ENCODE peak calls at places on chromosome 11, in four cellular contexts. I is mesendoderm, D is IMR-90, F is neuronal stem cell. H is an unnamed sample.

GRCh38 chr11:20066013-20066782 is 94.1 kb downstream of the DBX1 start:
- DNase-seq in I (no peak), D (no peak), F (no peak), H (no peak)

GRCh38 chr11:120061761-120062560 is 76.0 kb downstream of the TRIM29 start:
- DNase-seq in I (peak; percentile 73), D (no peak), F (peak; percentile 78), H (peak; percentile 74)

GRCh38 chr11:32148824-32149223 is 58.0 kb downstream of the RCN1 start:
- DNase-seq in I (no peak), D (no peak), F (no peak), H (no peak)

GRCh38 chr11:88042238-88043032 is 132.8 kb downstream of the RAB38 start:
- DNase-seq in I (peak; percentile 90), D (no peak), F (no peak), H (no peak)

GRCh38 chr11:19076744-19077589 is 16.4 kb upstream of the MRGPRX2 start:
- DNase-seq in I (peak; percentile 51), D (peak; percentile 19), F (peak; percentile 59), H (peak; percentile 71)

GRCh38 chr11:129937592-129938238 is 42.3 kb upstream of the NFRKB start:
- DNase-seq in I (peak; percentile 55), D (no peak), F (no peak), H (no peak)

GRCh38 chr11:60700689-60701508 is 1.5 kb downstream of the MS4A8 start:
- DNase-seq in I (peak; percentile 79), D (no peak), F (peak; percentile 48), H (peak; percentile 62)

GRCh38 chr11:27698872-27699241 is 1.4 kb downstream of the BDNF start:
- DNase-seq in I (peak; percentile 94), D (peak; percentile 92), F (peak; percentile 92), H (peak; percentile 95)

GRCh38 chr11:114832532-114833125 is 154.3 kb downstream of the NXPE2 start:
- DNase-seq in I (no peak), D (no peak), F (no peak), H (no peak)

GRCh38 chr11:95450547-95451123 is 219.6 kb upstream of the SESN3 start:
- DNase-seq in I (peak; percentile 29), D (peak; percentile 31), F (no peak), H (no peak)

GRCh38 chr11:47104337-47104950 is 72.2 kb downstream of the ARFGAP2 start:
- DNase-seq in I (peak; percentile 88), D (peak; percentile 40), F (peak; percentile 26), H (peak; percentile 59)

GRCh38 chr11:64086263-64086938 is 50.7 kb downstream of the FLRT1 start:
- DNase-seq in I (no peak), D (peak; percentile 14), F (no peak), H (no peak)

GRCh38 chr11:106463154-106463553 is 385.7 kb downstream of the AASDHPPT start:
- DNase-seq in I (peak; percentile 80), D (no peak), F (no peak), H (no peak)

GRCh38 chr11:86548278-86548917 is 124.0 kb downstream of the ME3 start:
- DNase-seq in I (no peak), D (peak; percentile 80), F (no peak), H (no peak)

GRCh38 chr11:119676461-119677020 is 52.5 kb downstream of the NECTIN1 start:
- DNase-seq in I (no peak), D (peak; percentile 57), F (no peak), H (no peak)

GRCh38 chr11:70538641-70539359 is 140.5 kb downstream of the CTTN start:
- DNase-seq in I (no peak), D (no peak), F (no peak), H (peak; percentile 20)

GRCh38 chr11:95339554-95339953 is 108.6 kb upstream of the SESN3 start:
- DNase-seq in I (no peak), D (no peak), F (no peak), H (no peak)

GRCh38 chr11:43736502-43737193 is 56.1 kb downstream of the HSD17B12 start:
- DNase-seq in I (no peak), D (peak; percentile 87), F (no peak), H (no peak)

GRCh38 chr11:122642472-122642922 is 13.0 kb upstream of the UBASH3B start:
- DNase-seq in I (peak; percentile 38), D (peak; percentile 95), F (no peak), H (no peak)

GRCh38 chr11:78292109-78292803 is 103.5 kb downstream of the USP35 start:
- DNase-seq in I (no peak), D (no peak), F (no peak), H (no peak)

GRCh38 chr11:99268895-99269294 is 248.1 kb downstream of the CNTN5 start:
- DNase-seq in I (no peak), D (no peak), F (no peak), H (no peak)

GRCh38 chr11:36097219-36097650 is 153.4 kb downstream of the LDLRAD3 start:
- DNase-seq in I (peak; percentile 39), D (no peak), F (no peak), H (no peak)

GRCh38 chr11:26580929-26581328 is 8.9 kb upstream of the MUC15 start:
- DNase-seq in I (no peak), D (no peak), F (no peak), H (no peak)

GRCh38 chr11:132453411-132453810 is 1078.9 kb downstream of the OPCML start:
- DNase-seq in I (no peak), D (no peak), F (no peak), H (no peak)

GRCh38 chr11:48141475-48142100 is 75.0 kb upstream of the OR4B1 start:
- DNase-seq in I (no peak), D (no peak), F (no peak), H (no peak)

GRCh38 chr11:35946766-35947165 is 2.9 kb downstream of the LDLRAD3 start:
- DNase-seq in I (peak; percentile 80), D (no peak), F (no peak), H (no peak)

GRCh38 chr11:29978549-29978948 is 38.3 kb downstream of the KCNA4 start:
- DNase-seq in I (no peak), D (no peak), F (no peak), H (no peak)

GRCh38 chr11:56819916-56820315 is 71.4 kb upstream of the OR9G4 start:
- DNase-seq in I (no peak), D (no peak), F (no peak), H (no peak)
- H3K23ac ChIP-seq in I (no peak overlapping the region), D (no peak overlapping the region), F (no peak overlapping the region), H (no peak overlapping the region)

DNA sequence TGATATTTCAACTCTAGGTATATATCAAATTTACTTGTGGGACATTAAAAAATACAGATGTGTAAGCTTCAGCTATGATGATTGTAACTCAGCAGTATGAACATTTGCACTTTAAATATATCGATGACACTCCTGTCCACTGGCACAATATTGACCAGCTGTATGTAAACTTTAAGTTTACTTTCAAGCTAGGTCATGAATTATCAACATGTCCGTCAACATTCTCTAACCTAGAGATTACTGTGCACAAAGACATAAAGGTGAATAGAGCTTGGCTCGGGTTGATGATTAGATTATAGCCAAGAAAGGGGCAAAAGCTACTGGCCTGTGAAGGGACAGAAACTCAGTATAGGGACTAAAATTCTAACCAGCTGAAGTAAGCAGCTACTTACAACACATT is 286.6 kb downstream of the SWAP70 start:
- DNase-seq in I (no peak), D (no peak), F (no peak), H (no peak)
- H3K4ac ChIP-seq in I (no peak overlapping the region), D (no peak overlapping the region), F (no peak overlapping the region), H (no peak overlapping the region)

GRCh38 chr11:102172127-102172848 is 62.0 kb downstream of the YAP1 start:
- DNase-seq in I (no peak), D (peak; percentile 54), F (no peak), H (no peak)
- H3K23ac ChIP-seq in I (no peak overlapping the region), D (peak overlapping the region; percentile 90), F (no peak overlapping the region), H (no peak overlapping the region)

GRCh38 chr11:579830-580601 is 3.7 kb downstream of the PHRF1 start:
- DNase-seq in I (no peak), D (peak; percentile 25), F (no peak), H (no peak)

GRCh38 chr11:578276-579035 is 2.2 kb downstream of the PHRF1 start:
- DNase-seq in I (no peak), D (no peak), F (no peak), H (no peak)

GRCh38 chr11:584287-584686 is 8.0 kb downstream of the PHRF1 start:
- DNase-seq in I (no peak), D (no peak), F (no peak), H (no peak)

GRCh38 chr11:581342-581741 is 5.1 kb downstream of the PHRF1 start:
- DNase-seq in I (no peak), D (no peak), F (no peak), H (no peak)

DNA sequence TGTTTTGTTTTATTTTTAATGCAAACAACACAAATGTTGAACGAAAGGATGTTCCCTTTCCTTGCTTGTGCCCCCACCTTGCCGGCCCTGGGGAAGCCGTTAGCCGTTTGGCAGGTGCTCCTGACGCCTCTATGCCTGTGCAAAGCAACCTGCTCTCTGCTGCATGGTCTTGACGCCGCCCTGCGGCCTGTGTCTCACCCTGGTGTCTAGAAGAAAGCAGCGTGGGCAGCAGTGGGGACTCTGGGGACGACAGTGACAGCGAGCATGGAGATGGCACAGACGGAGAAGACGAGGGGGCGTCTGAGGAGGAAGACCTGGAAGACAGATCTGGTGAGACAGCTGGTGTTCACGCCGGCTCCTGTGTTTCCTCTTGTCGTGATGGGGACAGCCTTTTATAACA is 5.5 kb downstream of the PHRF1 start:
- DNase-seq in I (no peak), D (no peak), F (no peak), H (no peak)
- H3K4ac ChIP-seq in I (no peak overlapping the region), D (no peak overlapping the region), F (no peak overlapping the region), H (no peak overlapping the region)

GRCh38 chr11:13297308-13297916 is 19.8 kb downstream of the BMAL1 start:
- DNase-seq in I (no peak), D (no peak), F (no peak), H (no peak)
- H3K23ac ChIP-seq in I (no peak overlapping the region), D (no peak overlapping the region), F (no peak overlapping the region), H (no peak overlapping the region)

DNA sequence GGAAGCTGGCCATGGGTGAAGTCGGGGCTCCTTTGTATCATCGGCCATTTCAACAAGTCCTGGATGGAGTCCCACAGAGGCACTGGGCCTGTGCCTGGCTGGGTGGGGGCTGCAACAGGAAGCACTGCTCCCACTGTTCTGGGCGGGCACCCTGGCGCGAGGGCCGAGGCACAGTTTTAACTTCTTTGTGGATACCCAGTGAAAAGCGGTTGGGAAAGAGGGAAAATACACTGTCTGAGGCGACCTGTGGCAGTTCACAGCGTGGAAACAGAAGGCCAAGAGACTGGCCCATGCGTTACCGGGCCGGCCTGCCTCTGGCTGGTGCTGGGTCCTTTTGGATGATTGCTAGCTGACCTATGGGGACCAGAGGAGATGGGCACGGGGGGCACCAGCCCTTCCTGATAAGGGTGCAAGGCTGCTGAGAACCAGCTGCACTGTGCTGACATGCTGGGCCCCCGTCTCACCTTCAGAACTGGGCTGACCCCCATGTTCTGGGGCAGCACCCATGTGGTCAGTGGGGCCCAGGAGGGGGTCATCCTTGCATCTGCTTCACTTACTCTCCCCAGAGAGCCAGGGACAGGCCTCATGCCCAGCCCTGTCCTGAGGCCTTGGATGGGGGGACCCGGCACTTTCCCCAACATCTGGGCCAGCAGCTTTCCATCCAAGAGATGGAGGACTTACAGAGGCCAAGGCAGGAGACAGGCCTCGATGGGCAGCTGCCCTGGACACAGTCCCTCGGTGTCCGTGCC is 4.2 kb downstream of the OVOL1 start:
- DNase-seq in I (no peak), D (no peak), F (no peak), H (no peak)
- H3K4ac ChIP-seq in I (no peak overlapping the region), D (no peak overlapping the region), F (no peak overlapping the region), H (no peak overlapping the region)

GRCh38 chr11:83158965-83159900 is 2.3 kb downstream of the PCF11 start:
- DNase-seq in I (no peak), D (no peak), F (no peak), H (no peak)
- H3K23ac ChIP-seq in I (no peak overlapping the region), D (peak overlapping the region; percentile 7), F (no peak overlapping the region), H (no peak overlapping the region)

GRCh38 chr11:74492084-74492483 is 1.4 kb downstream of the LIPT2 start:
- DNase-seq in I (peak; percentile 6), D (no peak), F (no peak), H (no peak)
- H3K4ac ChIP-seq in I (peak overlapping the region; percentile 8), D (no peak overlapping the region), F (peak overlapping the region; percentile 46), H (no peak overlapping the region)

H was measured in H9.